ENCODE peak calls at places on chromosomes 5 and 9, in nine cellular contexts. N, U, B, C, R, L, O, W and T are unnamed samples. For H3K27me3, the result is how much of the 10 kb centered on the place peaks cover.

GRCh38 chr5:140875085-140876065 is at the start of gene PCDHA12:
- DNase-seq in C (no peak), N (no peak), L (peak), W (no peak), R (no peak), B (no peak), O (no peak), U (no peak), T (no peak)

GRCh38 chr5:110289213-110289810 is 437.2 kb downstream of the TMEM232 start:
- DNase-seq in U (no peak), O (no peak), R (no peak), N (no peak), C (no peak), B (no peak), L (no peak), W (no peak), T (no peak)

GRCh38 chr9:16611001-16611400 is 259.5 kb downstream of the BNC2 start:
- DNase-seq in O (no peak), U (no peak), R (no peak), L (no peak), W (no peak), N (no peak), C (no peak), B (no peak), T (no peak)

GRCh38 chr5:32095261-32095671 is 78.9 kb downstream of the GOLPH3 start:
- DNase-seq in N (no peak), O (no peak), R (no peak), W (no peak), L (peak), U (no peak), C (no peak), B (no peak), T (no peak)

GRCh38 chr5:65811895-65812294 is 89.9 kb downstream of the NLN start:
- DNase-seq in O (no peak), L (no peak), N (no peak), W (peak), R (no peak), U (no peak), C (no peak), B (no peak), T (no peak)

GRCh38 chr5:57349214-57349613 is 133.4 kb downstream of the ACTBL2 start:
- DNase-seq in B (no peak), R (no peak), C (no peak), W (no peak), O (no peak), N (no peak), U (no peak), L (no peak), T (no peak)

GRCh38 chr5:66129184-66129583 is 14.9 kb upstream of the SREK1 start:
- DNase-seq in U (no peak), N (no peak), B (no peak), C (no peak), L (no peak), W (no peak), O (no peak), R (no peak), T (no peak)

GRCh38 chr5:100683881-100684280 is 148.7 kb downstream of the FAM174A start:
- DNase-seq in L (no peak), B (no peak), U (no peak), W (no peak), C (no peak), R (no peak), N (no peak), O (no peak), T (no peak)

GRCh38 chr9:69936427-69936826 is 107.2 kb upstream of the MAMDC2 start:
- DNase-seq in O (no peak), R (no peak), C (peak), W (no peak), L (no peak), N (no peak), U (no peak), B (no peak), T (no peak)

GRCh38 chr5:219492-219891 is 1.4 kb downstream of the SDHA start:
- DNase-seq in R (no peak), U (no peak), O (no peak), B (no peak), L (peak), W (no peak), C (no peak), N (peak), T (peak)

GRCh38 chr5:116487045-116487444 is 87.6 kb downstream of the SEMA6A start:
- DNase-seq in W (no peak), R (no peak), C (no peak), N (no peak), O (no peak), B (no peak), L (no peak), U (no peak), T (no peak)

GRCh38 chr9:127854169-127854833 is at the start of gene ENG:
- DNase-seq in N (no peak), U (peak), O (no peak), R (peak), C (no peak), B (peak), L (no peak), W (peak), T (no peak)

GRCh38 chr9:70668751-70669150 is 254.3 kb upstream of the KLF9 start:
- DNase-seq in N (no peak), B (no peak), O (no peak), L (no peak), R (no peak), C (peak), U (no peak), W (no peak), T (no peak)

GRCh38 chr9:82206490-82206889 is 217.9 kb downstream of the SPATA31D1 start:
- DNase-seq in U (no peak), R (no peak), C (no peak), W (no peak), N (no peak), O (no peak), B (no peak), L (no peak), T (no peak)

GRCh38 chr5:132425009-132425937 is 55.8 kb downstream of the SLC22A5 start:
- DNase-seq in W (peak), C (peak), L (no peak), R (no peak), B (peak), N (peak), U (no peak), O (no peak), T (peak)

GRCh38 chr5:132083065-132083678 is 9.6 kb downstream of the CSF2 start:
- DNase-seq in O (no peak), C (no peak), B (peak), W (no peak), R (no peak), L (no peak), N (no peak), U (no peak), T (no peak)

GRCh38 chr5:22835630-22836029 is 17.5 kb downstream of the CDH12 start:
- DNase-seq in W (no peak), N (no peak), C (peak), R (no peak), U (no peak), O (no peak), B (no peak), L (no peak), T (no peak)

GRCh38 chr5:134510970-134511795 is 14.3 kb upstream of the JADE2 start:
- DNase-seq in U (no peak), N (no peak), O (peak), R (no peak), L (no peak), W (peak), C (peak), B (no peak), T (no peak)

GRCh38 chr9:6488395-6488794 is 75.4 kb downstream of the UHRF2 start:
- DNase-seq in C (no peak), W (no peak), U (no peak), O (no peak), R (no peak), B (no peak), N (no peak), L (no peak), T (no peak)

GRCh38 chr9:13118294-13118693 is 161.2 kb downstream of the MPDZ start:
- DNase-seq in W (no peak), C (no peak), R (no peak), N (no peak), L (no peak), U (no peak), O (no peak), B (no peak), T (no peak)

GRCh38 chr5:113232667-113233066 is 202.1 kb downstream of the TSSK1B start:
- DNase-seq in L (no peak), O (peak), N (no peak), B (no peak), C (no peak), R (peak), W (no peak), U (peak), T (no peak)

GRCh38 chr5:151619812-151620462 is 28.8 kb upstream of the FAT2 start:
- DNase-seq in U (peak), C (peak), N (no peak), B (no peak), O (no peak), L (no peak), W (no peak), R (no peak), T (no peak)

GRCh38 chr9:138025417-138025816 is 147.8 kb downstream of the CACNA1B start:
- DNase-seq in C (no peak), O (no peak), B (no peak), N (no peak), L (no peak), R (no peak), U (no peak), W (no peak), T (no peak)

GRCh38 chr9:114081441-114082016 is 3.4 kb upstream of the AMBP start:
- DNase-seq in O (no peak), N (no peak), U (no peak), W (no peak), L (no peak), R (no peak), C (no peak), B (peak), T (no peak)

GRCh38 chr9:8962084-8962483 is 1162.5 kb upstream of the DMAC1 start:
- DNase-seq in R (no peak), L (no peak), W (no peak), C (no peak), U (no peak), O (no peak), N (no peak), B (no peak), T (no peak)

GRCh38 chr9:36597412-36598178 is 24.9 kb downstream of the MELK start:
- DNase-seq in U (no peak), O (no peak), R (no peak), L (peak), W (no peak), C (no peak), N (no peak), B (no peak), T (no peak)

GRCh38 chr5:34488984-34489383 is 167.1 kb upstream of the RAI14 start:
- DNase-seq in L (no peak), B (no peak), R (no peak), W (no peak), U (peak), O (no peak), N (no peak), C (no peak), T (no peak)

GRCh38 chr5:79235222-79235577 is 731 bp upstream of the JMY start:
- DNase-seq in B (no peak), R (no peak), L (no peak), N (no peak), W (no peak), C (peak), U (no peak), O (no peak), T (no peak)

GRCh38 chr5:117249086-117249815 is 674.6 kb upstream of the SEMA6A start:
- DNase-seq in O (no peak), C (no peak), L (no peak), R (no peak), U (no peak), N (no peak), B (no peak), W (no peak), T (no peak)

GRCh38 chr5:154737667-154738320 is 17.4 kb upstream of the LARP1 start:
- DNase-seq in R (no peak), O (no peak), B (no peak), L (no peak), U (no peak), W (peak), N (no peak), C (no peak), T (no peak)

GRCh38 chr5:39623291-39623865 is 198.6 kb upstream of the DAB2 start:
- DNase-seq in U (no peak), C (no peak), W (no peak), L (no peak), O (no peak), N (no peak), R (no peak), B (no peak), T (no peak)

DNA sequence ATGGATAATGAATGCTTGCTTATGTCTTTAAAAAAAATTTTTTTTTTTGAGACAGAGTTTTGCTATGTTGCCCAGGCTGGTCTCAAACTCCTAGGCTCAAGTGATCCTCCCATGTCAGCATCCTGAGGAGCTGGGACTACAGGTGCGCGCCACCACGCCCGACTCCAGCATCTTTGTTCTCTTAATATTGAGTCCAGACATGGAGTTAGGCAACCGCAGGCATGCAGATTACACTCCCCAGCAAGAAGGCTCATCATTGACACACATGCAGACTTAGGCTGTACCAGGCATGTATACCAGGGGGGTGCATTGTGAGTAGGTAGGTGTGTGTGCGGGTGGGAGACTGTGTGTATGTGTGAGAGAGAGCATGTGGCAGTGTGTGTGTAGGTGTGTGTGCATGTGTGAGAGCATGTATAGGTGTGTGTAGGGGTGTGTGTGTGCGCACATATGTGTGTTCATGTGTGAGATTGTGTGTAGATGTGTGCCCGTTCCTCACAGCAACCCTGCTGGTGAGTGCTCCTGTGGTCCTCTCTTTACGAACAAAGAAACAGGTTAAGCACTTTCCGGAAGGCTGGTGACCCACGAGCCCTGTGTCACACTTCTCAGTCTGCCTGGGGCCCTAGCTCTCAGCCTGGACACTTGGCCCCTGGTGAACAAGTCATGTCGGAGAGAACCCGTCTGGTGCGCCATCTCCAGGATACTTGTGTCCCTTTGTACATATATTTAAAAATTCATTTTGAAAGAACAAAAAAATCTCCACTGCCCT is 6.2 kb downstream of the OBP2B start:
- DNase-seq in O (no peak), C (no peak), B (no peak), L (no peak), U (no peak), N (no peak), W (no peak), R (no peak), T (no peak)
- H3K27me3 ChIP-seq in O (under half), C (under half), B (under half), L (under half), U (under half), N (under half), W (under half), R (under half), T (under half)

DNA sequence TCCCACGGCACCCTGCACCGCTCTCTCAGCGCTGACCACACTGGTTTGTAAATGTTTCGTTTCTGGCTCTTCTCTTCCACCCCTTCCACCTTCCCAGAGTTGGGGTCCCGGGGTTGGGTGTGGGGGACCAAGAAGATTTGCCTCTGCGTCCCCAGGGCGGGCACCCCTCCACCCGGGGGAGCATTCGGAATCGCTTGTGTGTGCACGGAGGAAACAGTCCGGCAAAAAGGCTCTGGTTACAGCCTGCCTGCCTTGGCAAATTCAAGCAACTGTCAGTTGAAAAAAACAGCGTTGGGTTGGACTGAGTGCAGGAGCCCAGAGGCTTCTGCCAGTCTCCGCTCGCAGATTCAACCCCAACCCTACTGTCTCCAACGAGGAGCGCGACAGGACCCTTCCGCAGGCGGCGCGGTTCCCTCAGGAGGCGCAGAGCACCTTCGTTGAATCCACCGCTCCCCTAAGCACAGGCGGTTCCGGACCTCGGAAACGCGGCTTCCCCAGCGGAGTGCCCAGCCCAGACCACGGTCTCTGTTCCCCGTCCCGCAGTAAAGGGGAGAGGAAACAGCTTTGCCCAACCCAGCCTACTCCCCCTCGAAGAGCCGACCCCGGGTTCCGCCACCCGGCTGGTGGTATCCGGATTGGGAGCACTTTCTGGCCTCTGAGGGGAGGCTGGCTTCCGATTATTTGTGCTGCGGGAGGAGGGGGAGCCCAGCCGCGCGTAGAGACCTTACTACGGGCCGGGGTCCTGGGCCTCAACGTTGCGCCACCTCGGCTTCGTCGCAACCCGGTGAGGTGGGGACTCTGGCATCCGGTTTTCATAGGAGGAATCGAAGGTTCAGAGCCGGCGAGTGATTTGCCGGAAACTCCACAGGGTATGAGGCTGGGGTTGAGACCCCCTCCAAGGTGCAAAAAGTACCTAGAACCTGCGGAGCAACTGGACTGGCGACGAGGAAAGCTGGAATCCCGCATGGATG is 9.6 kb downstream of the LHX6 start:
- DNase-seq in U (no peak), C (no peak), R (no peak), L (peak), N (no peak), W (no peak), B (no peak), O (no peak), T (no peak)
- H3K27me3 ChIP-seq in U (under half), C (half or more), R (half or more), L (half or more), N (under half), W (under half), B (half or more), O (under half), T (under half)

DNA sequence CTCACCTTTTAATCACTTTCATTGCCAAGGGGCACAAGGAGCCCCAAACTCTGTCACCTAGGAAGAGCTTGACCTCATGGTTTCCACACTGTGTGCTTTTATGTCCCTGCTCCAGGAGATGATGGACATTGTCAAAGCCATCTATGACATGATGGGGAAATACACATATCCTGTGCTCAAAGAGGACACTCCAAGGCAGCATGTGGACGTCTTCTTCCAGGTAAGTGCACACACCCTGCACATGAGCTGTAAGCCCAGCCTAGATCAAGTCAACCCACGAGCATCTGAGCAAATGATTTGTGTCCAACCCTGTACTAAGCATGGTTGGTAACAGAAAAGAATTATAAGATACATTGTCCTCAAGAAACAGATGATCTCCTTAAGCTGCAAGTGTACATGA is 50.8 kb upstream of the GABRP start:
- DNase-seq in O (no peak), L (no peak), C (no peak), N (no peak), B (no peak), W (peak), R (no peak), U (no peak), T (no peak)
- H3K27me3 ChIP-seq in O (under half), L (under half), C (under half), N (under half), B (under half), W (under half), R (under half), U (under half), T (under half)

GRCh38 chr9:126628146-126628545 is 14.4 kb downstream of the LMX1B start:
- DNase-seq in C (no peak), O (no peak), B (no peak), R (no peak), U (no peak), W (no peak), N (no peak), L (no peak), T (no peak)
- H3K27me3 ChIP-seq in C (half or more), O (under half), B (half or more), R (under half), U (under half), W (under half), N (under half), L (half or more), T (half or more)

DNA sequence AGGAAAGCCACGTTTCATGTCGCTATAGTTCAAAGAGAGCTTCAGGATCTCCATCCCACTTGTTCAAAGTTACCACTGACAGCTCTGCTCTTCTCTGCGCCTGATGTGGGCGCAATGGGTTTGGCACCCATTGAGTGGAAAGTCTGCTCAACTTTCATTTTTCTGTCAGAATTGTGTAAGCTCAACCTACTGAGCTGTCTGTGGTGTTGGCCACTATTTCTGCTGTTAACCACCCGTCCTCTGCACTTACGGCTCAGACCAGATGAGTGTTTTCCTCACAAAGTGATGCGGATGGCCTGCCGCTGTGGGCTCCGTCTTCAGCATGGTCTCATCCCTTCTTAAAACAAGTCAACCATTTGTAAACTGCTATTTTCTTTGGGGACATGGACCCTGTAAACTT is 131.2 kb downstream of the WNK2 start:
- DNase-seq in O (no peak), U (no peak), W (no peak), N (no peak), R (no peak), B (no peak), C (no peak), L (no peak), T (no peak)
- H3K27me3 ChIP-seq in O (under half), U (under half), W (under half), N (under half), R (under half), B (under half), C (under half), L (under half), T (under half)

GRCh38 chr9:21521448-21521847 is 39.3 kb upstream of the IFNE start:
- DNase-seq in O (no peak), N (no peak), C (no peak), B (no peak), W (no peak), U (no peak), R (no peak), L (no peak), T (no peak)

GRCh38 chr9:21522348-21522747 is 40.2 kb upstream of the IFNE start:
- DNase-seq in O (no peak), B (no peak), W (no peak), R (no peak), N (no peak), U (no peak), C (no peak), L (no peak), T (no peak)

GRCh38 chr9:21520501-21521228 is 38.6 kb upstream of the IFNE start:
- DNase-seq in W (no peak), U (no peak), N (no peak), R (no peak), O (no peak), B (no peak), L (no peak), C (no peak), T (no peak)

GRCh38 chr9:21516796-21517195 is 34.7 kb upstream of the IFNE start:
- DNase-seq in C (no peak), O (no peak), W (no peak), B (no peak), L (no peak), U (no peak), N (no peak), R (no peak), T (no peak)

GRCh38 chr9:21519855-21520434 is 37.8 kb upstream of the IFNE start:
- DNase-seq in B (no peak), L (no peak), R (no peak), U (no peak), O (no peak), C (no peak), W (no peak), N (no peak), T (no peak)
- H3K27me3 ChIP-seq in B (under half), L (under half), R (under half), U (under half), O (under half), C (under half), W (under half), N (under half), T (under half)